ENCODE peak calls at places on chromosomes 11 and 22, in four cellular contexts. N is cardiac fibroblast, U is fibroblast of lung, G is hepatocyte. L is an unnamed sample.

GRCh38 chr11:76702378-76703128 is 32.0 kb upstream of the LRRC32 start:
- DNase-seq in N (no peak), U (no peak), G (no peak), L (no peak)

GRCh38 chr22:46769191-46769675 is 6.8 kb downstream of the TBC1D22A start:
- DNase-seq in N (no peak), U (no peak), G (no peak), L (no peak)

GRCh38 chr11:22491826-22492225 is 133.8 kb downstream of the FANCF start:
- DNase-seq in N (no peak), U (no peak), G (no peak), L (peak)

GRCh38 chr11:133649059-133649458 is 116.8 kb upstream of the OPCML start:
- DNase-seq in N (no peak), U (no peak), G (no peak), L (no peak)

GRCh38 chr11:123413636-123414035 is 16.4 kb upstream of the GRAMD1B start:
- DNase-seq in N (no peak), U (no peak), G (peak), L (peak)

GRCh38 chr11:80844110-80844509 is 1403.3 kb upstream of the TENM4 start:
- DNase-seq in N (no peak), U (no peak), G (no peak), L (no peak)

GRCh38 chr11:68469122-68469521 is 8.6 kb downstream of the PPP6R3 start:
- DNase-seq in N (peak), U (peak), G (no peak), L (no peak)

GRCh38 chr11:57679396-57679795 is 11.5 kb downstream of the ZDHHC5 start:
- DNase-seq in N (no peak), U (no peak), G (no peak), L (no peak)

GRCh38 chr11:50188040-50188439 is 155.4 kb downstream of the OR4C45 start:
- DNase-seq in N (no peak), U (no peak), G (no peak), L (no peak)

GRCh38 chr11:71086687-71087258 is 165.6 kb downstream of the SHANK2 start:
- DNase-seq in N (peak), U (peak), G (peak), L (no peak)

GRCh38 chr11:129372609-129373488 is 2.8 kb upstream of the BARX2 start:
- DNase-seq in N (no peak), U (no peak), G (no peak), L (no peak)

GRCh38 chr22:50620861-50621490 is 7.0 kb downstream of the ARSA start:
- DNase-seq in N (no peak), U (no peak), G (no peak), L (no peak)

GRCh38 chr11:45304111-45304991 is 18.2 kb upstream of the SYT13 start:
- DNase-seq in N (no peak), U (no peak), G (no peak), L (no peak)

GRCh38 chr22:49997932-49998717 is 14.4 kb downstream of the IL17REL start:
- DNase-seq in N (no peak), U (no peak), G (no peak), L (no peak)

GRCh38 chr11:101241160-101241795 is 111.7 kb upstream of the PGR start:
- DNase-seq in N (no peak), U (no peak), G (no peak), L (no peak)

GRCh38 chr22:29301716-29302401 is 4.6 kb upstream of the GAS2L1 start:
- DNase-seq in N (no peak), U (no peak), G (no peak), L (no peak)

GRCh38 chr11:27011560-27012253 is 17.8 kb downstream of the FIBIN start:
- DNase-seq in N (no peak), U (no peak), G (no peak), L (no peak)

GRCh38 chr11:64000026-64000739 is 13.9 kb downstream of the OTUB1 start:
- DNase-seq in N (peak), U (peak), G (peak), L (peak)

GRCh38 chr11:6333112-6333511 is 12.8 kb upstream of the CAVIN3 start:
- DNase-seq in N (no peak), U (peak), G (no peak), L (no peak)

GRCh38 chr11:94032725-94033124 is 11.6 kb downstream of the HEPHL1 start:
- DNase-seq in N (no peak), U (no peak), G (no peak), L (no peak)

GRCh38 chr11:106524446-106524845 is 447.0 kb downstream of the AASDHPPT start:
- DNase-seq in N (no peak), U (no peak), G (no peak), L (peak)

GRCh38 chr11:96341237-96342130 is 1.5 kb downstream of the MAML2 start:
- DNase-seq in N (peak), U (peak), G (peak), L (no peak)

GRCh38 chr11:96013459-96014213 is 89.7 kb upstream of the MTMR2 start:
- DNase-seq in N (no peak), U (no peak), G (no peak), L (no peak)

GRCh38 chr11:65121447-65121864 is 478 bp downstream of the FAU start:
- DNase-seq in N (no peak), U (no peak), G (peak), L (no peak)

GRCh38 chr11:126188332-126189108 is 22.9 kb downstream of the RPUSD4 start:
- DNase-seq in N (no peak), U (no peak), G (no peak), L (no peak)

GRCh38 chr11:126185200-126186030 is 26.0 kb downstream of the RPUSD4 start:
- DNase-seq in N (no peak), U (no peak), G (no peak), L (no peak)

GRCh38 chr11:126186031-126186698 is 25.3 kb downstream of the RPUSD4 start:
- DNase-seq in N (peak), U (no peak), G (no peak), L (no peak)

GRCh38 chr11:126189109-126189929 is 22.1 kb downstream of the RPUSD4 start:
- DNase-seq in N (no peak), U (no peak), G (no peak), L (peak)

GRCh38 chr11:126186708-126187481 is 24.6 kb downstream of the RPUSD4 start:
- DNase-seq in N (peak), U (no peak), G (no peak), L (peak)
- TF ChIP-seq CTCF in N (no peak), U (peak), G (peak), L (peak)

DNA sequence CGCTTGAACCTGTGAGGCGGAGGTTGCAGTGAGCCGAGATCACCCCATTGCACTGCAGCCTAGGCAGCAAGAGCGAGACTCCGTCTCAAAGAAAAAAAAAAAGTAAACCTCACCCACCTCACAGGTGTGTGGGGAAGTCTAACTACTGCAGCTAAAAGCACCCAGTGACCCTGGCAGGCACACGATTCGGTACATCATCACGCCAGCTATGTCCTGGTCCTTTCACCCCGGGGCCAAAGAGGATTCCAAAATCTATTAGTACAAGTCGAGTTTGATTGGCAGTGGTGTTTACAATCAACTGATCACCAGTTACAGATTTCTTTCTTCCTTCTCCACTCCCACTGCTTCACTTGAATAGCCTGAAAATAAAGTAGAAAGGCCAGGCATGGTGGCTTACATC is 6.3 kb downstream of the TST start:
- DNase-seq in N (no peak), U (no peak), G (no peak), L (no peak)
- H3K4me3 ChIP-seq in N (no peak), U (no peak), G (no peak), L (no peak)

GRCh38 chr11:120431633-120432032 is 79.9 kb upstream of the GRIK4 start:
- DNase-seq in N (peak), U (peak), G (peak), L (peak)
- TF ChIP-seq CTCF in N (peak), U (peak), G (peak), L (peak)

DNA sequence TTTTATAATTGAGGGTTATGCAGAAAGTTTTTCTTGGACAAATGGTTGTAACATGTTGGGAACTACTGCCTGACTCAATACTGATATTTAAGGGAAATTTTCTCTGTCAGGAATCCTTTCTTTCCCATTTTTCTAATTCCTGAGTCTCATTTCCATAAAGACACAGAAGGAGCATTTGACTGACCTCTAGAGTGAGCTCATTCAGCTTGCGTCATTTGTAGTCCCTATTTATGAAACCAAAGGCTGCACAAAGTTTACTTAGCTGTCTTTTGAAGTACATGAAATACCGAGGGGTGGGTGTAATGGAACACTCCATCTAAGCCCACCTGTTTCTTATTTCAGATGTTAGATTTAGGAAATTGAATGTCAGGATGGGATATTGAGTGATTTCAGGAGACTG is 359.5 kb upstream of the C11orf87 start:
- DNase-seq in N (peak), U (peak), G (no peak), L (peak)
- H3K4me3 ChIP-seq in N (no peak), U (no peak), G (no peak), L (no peak)

DNA sequence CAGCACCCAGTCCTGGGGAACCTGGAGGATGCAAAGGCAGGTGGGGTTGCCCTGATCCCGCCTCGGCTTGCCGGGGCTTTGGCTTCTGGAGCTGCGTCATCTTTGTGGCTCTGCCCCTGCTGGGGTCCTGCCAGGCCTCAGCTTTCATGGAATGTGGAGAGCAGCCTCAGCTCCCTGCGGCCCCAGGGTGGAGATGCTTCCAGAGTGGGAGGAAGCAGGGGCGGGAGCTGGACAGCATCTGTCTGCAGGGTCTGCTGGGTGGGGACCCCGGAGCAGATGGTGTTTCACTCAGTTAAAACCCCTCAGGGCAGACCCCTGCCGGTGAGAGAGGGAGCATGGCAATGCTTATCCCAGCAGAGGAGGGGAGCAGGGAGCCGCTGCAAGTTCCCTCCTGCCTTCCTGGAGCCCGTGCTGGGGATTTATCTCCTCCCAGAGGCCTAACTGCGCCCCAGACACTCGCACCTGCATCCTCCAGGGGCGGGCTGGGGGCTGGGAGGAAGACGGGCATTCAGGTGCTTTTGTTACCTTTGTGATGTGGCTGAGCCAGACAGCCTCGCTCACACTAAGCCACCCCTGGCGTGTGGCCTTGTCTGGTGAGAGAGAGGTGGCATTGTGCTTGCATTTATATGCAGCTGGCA is 15.7 kb downstream of the GRIK4 start:
- DNase-seq in N (peak), U (peak), G (peak), L (peak)
- TF ChIP-seq CTCF in N (no peak), U (peak), G (peak), L (peak)

GRCh38 chr11:78019808-78020207 is 3.3 kb downstream of the KCTD14 start:
- DNase-seq in N (no peak), U (no peak), G (no peak), L (no peak)

GRCh38 chr11:78025378-78025777 is 2.3 kb upstream of the KCTD14 start:
- DNase-seq in N (no peak), U (no peak), G (no peak), L (no peak)

GRCh38 chr11:78020248-78020647 is 2.8 kb downstream of the KCTD14 start:
- DNase-seq in N (no peak), U (no peak), G (no peak), L (no peak)

GRCh38 chr11:78023426-78023825 is 350 bp upstream of the KCTD14 start:
- DNase-seq in N (no peak), U (no peak), G (no peak), L (no peak)

GRCh38 chr11:78022397-78023396 is at the start of gene KCTD14:
- DNase-seq in N (peak), U (no peak), G (peak), L (peak)
- H3K4me3 ChIP-seq in N (peak), U (peak), G (peak), L (peak)

L was measured in foreskin fibroblast.